ENCODE peak calls at places on chromosomes 2 and 18, in five cellular contexts. One of them, this sample, is unnamed.
A peak's percentile ranks its signal among the peaks of the same experiment; 100 is the strongest.

GRCh38 chr2:71571945-71572344 is 118.6 kb downstream of the DYSF start:
- DNase-seq in neural crest cell: no peak
- DNase-seq in RWPE1: no peak
- DNase-seq in lower lobe of right lung: no peak
- DNase-seq in NCI-H1105: no peak
- DNase-seq in this sample: no peak

GRCh38 chr2:219099319-219099718 is 38.6 kb upstream of the IHH start:
- DNase-seq in neural crest cell: no peak
- DNase-seq in lower lobe of right lung: no peak
- DNase-seq in NCI-H1105: no peak
- DNase-seq in RWPE1: no peak
- DNase-seq in this sample: peak; percentile 39

GRCh38 chr2:54030814-54031213 is 60.0 kb upstream of the PSME4 start:
- DNase-seq in RWPE1: no peak
- DNase-seq in neural crest cell: no peak
- DNase-seq in lower lobe of right lung: no peak
- DNase-seq in NCI-H1105: no peak
- DNase-seq in this sample: no peak

GRCh38 chr2:63853527-63854310 is 12.0 kb downstream of the UGP2 start:
- DNase-seq in NCI-H1105: no peak
- DNase-seq in lower lobe of right lung: no peak
- DNase-seq in neural crest cell: no peak
- DNase-seq in RWPE1: no peak
- DNase-seq in this sample: peak; percentile 15

GRCh38 chr2:158806941-158807340 is 11.8 kb downstream of the DAPL1 start:
- DNase-seq in RWPE1: no peak
- DNase-seq in NCI-H1105: no peak
- DNase-seq in neural crest cell: no peak
- DNase-seq in lower lobe of right lung: no peak
- DNase-seq in this sample: peak; percentile 54

GRCh38 chr2:2763998-2764355 is 432.9 kb upstream of the MYT1L start:
- DNase-seq in lower lobe of right lung: no peak
- DNase-seq in neural crest cell: no peak
- DNase-seq in RWPE1: no peak
- DNase-seq in NCI-H1105: no peak
- DNase-seq in this sample: no peak

GRCh38 chr2:109419960-109420370 is 193.8 kb downstream of the SEPTIN10 start:
- DNase-seq in RWPE1: no peak
- DNase-seq in neural crest cell: no peak
- DNase-seq in NCI-H1105: no peak
- DNase-seq in lower lobe of right lung: peak; percentile 30
- DNase-seq in this sample: peak; percentile 54

GRCh38 chr2:1169291-1169949 is 218.8 kb downstream of the SNTG2 start:
- DNase-seq in NCI-H1105: no peak
- DNase-seq in RWPE1: no peak
- DNase-seq in neural crest cell: no peak
- DNase-seq in lower lobe of right lung: no peak
- DNase-seq in this sample: no peak

GRCh38 chr2:180385601-180386201 is 378.6 kb upstream of the CWC22 start:
- DNase-seq in NCI-H1105: no peak
- DNase-seq in neural crest cell: no peak
- DNase-seq in RWPE1: peak; percentile 30
- DNase-seq in lower lobe of right lung: no peak
- DNase-seq in this sample: peak; percentile 92

GRCh38 chr2:224268441-224268840 is 133.5 kb downstream of the FAM124B start:
- DNase-seq in neural crest cell: no peak
- DNase-seq in NCI-H1105: no peak
- DNase-seq in lower lobe of right lung: no peak
- DNase-seq in RWPE1: peak; percentile 39
- DNase-seq in this sample: peak; percentile 97

GRCh38 chr18:27794527-27794926 is 382.4 kb downstream of the CDH2 start:
- DNase-seq in NCI-H1105: no peak
- DNase-seq in neural crest cell: no peak
- DNase-seq in lower lobe of right lung: no peak
- DNase-seq in RWPE1: no peak
- DNase-seq in this sample: no peak

GRCh38 chr2:189798312-189799029 is 14.2 kb downstream of the PMS1 start:
- DNase-seq in lower lobe of right lung: no peak
- DNase-seq in RWPE1: peak; percentile 39
- DNase-seq in neural crest cell: no peak
- DNase-seq in NCI-H1105: no peak
- DNase-seq in this sample: peak; percentile 53

GRCh38 chr2:177906041-177906718 is 166.4 kb downstream of the PDE11A start:
- DNase-seq in RWPE1: peak; percentile 30
- DNase-seq in neural crest cell: peak; percentile 87
- DNase-seq in lower lobe of right lung: peak; percentile 53
- DNase-seq in NCI-H1105: peak; percentile 32
- DNase-seq in this sample: peak; percentile 43

GRCh38 chr2:114065731-114066130 is 175.8 kb downstream of the ACTR3 start:
- DNase-seq in neural crest cell: no peak
- DNase-seq in RWPE1: no peak
- DNase-seq in lower lobe of right lung: no peak
- DNase-seq in NCI-H1105: no peak
- DNase-seq in this sample: no peak

GRCh38 chr2:55159037-55159651 is 72.9 kb downstream of the CLHC1 start:
- DNase-seq in NCI-H1105: no peak
- DNase-seq in RWPE1: no peak
- DNase-seq in lower lobe of right lung: peak; percentile 60
- DNase-seq in neural crest cell: no peak
- DNase-seq in this sample: no peak

GRCh38 chr18:78457011-78457410 is 522.6 kb upstream of the SALL3 start:
- DNase-seq in lower lobe of right lung: no peak
- DNase-seq in neural crest cell: no peak
- DNase-seq in RWPE1: no peak
- DNase-seq in NCI-H1105: no peak
- DNase-seq in this sample: no peak

GRCh38 chr2:127400897-127401756 is 13.4 kb upstream of the MAP3K2 start:
- DNase-seq in neural crest cell: no peak
- DNase-seq in NCI-H1105: no peak
- DNase-seq in RWPE1: peak; percentile 91
- DNase-seq in lower lobe of right lung: peak; percentile 68
- DNase-seq in this sample: peak; percentile 40

GRCh38 chr2:223414646-223415045 is 187.5 kb downstream of the SCG2 start:
- DNase-seq in NCI-H1105: no peak
- DNase-seq in lower lobe of right lung: no peak
- DNase-seq in RWPE1: no peak
- DNase-seq in neural crest cell: no peak
- DNase-seq in this sample: peak; percentile 94

GRCh38 chr2:156321243-156321904 is 11.1 kb downstream of the NR4A2 start:
- DNase-seq in lower lobe of right lung: peak; percentile 49
- DNase-seq in RWPE1: no peak
- DNase-seq in neural crest cell: no peak
- DNase-seq in NCI-H1105: no peak
- DNase-seq in this sample: no peak

GRCh38 chr2:158232476-158232875 is 130.8 kb downstream of the UPP2 start:
- DNase-seq in NCI-H1105: no peak
- DNase-seq in lower lobe of right lung: no peak
- DNase-seq in RWPE1: peak; percentile 2
- DNase-seq in neural crest cell: no peak
- DNase-seq in this sample: peak; percentile 23

GRCh38 chr2:172578054-172578453 is 22.2 kb downstream of the PDK1 start:
- DNase-seq in RWPE1: no peak
- DNase-seq in NCI-H1105: no peak
- DNase-seq in lower lobe of right lung: no peak
- DNase-seq in neural crest cell: no peak
- DNase-seq in this sample: no peak

GRCh38 chr2:224520064-224520463 is 65.1 kb downstream of the CUL3 start:
- DNase-seq in NCI-H1105: no peak
- DNase-seq in lower lobe of right lung: no peak
- DNase-seq in RWPE1: no peak
- DNase-seq in neural crest cell: no peak
- DNase-seq in this sample: peak; percentile 91

GRCh38 chr18:8912348-8913057 is 190.0 kb upstream of the NDUFV2 start:
- DNase-seq in lower lobe of right lung: peak; percentile 48
- DNase-seq in NCI-H1105: no peak
- DNase-seq in RWPE1: no peak
- DNase-seq in neural crest cell: no peak
- DNase-seq in this sample: no peak

GRCh38 chr2:172380436-172381274 is 46.7 kb upstream of the ITGA6 start:
- DNase-seq in neural crest cell: peak; percentile 14
- DNase-seq in RWPE1: no peak
- DNase-seq in NCI-H1105: no peak
- DNase-seq in lower lobe of right lung: no peak
- DNase-seq in this sample: peak; percentile 74

GRCh38 chr2:31386648-31387047 is 27.9 kb downstream of the XDH start:
- DNase-seq in lower lobe of right lung: no peak
- DNase-seq in RWPE1: no peak
- DNase-seq in neural crest cell: no peak
- DNase-seq in NCI-H1105: no peak
- DNase-seq in this sample: peak; percentile 11

GRCh38 chr18:50006470-50007046 is 188.4 kb downstream of the MYO5B start:
- DNase-seq in neural crest cell: no peak
- DNase-seq in RWPE1: no peak
- DNase-seq in NCI-H1105: no peak
- DNase-seq in lower lobe of right lung: no peak
- DNase-seq in this sample: no peak

GRCh38 chr2:211955648-211956047 is 583.0 kb downstream of the ERBB4 start:
- DNase-seq in NCI-H1105: no peak
- DNase-seq in neural crest cell: no peak
- DNase-seq in RWPE1: no peak
- DNase-seq in lower lobe of right lung: no peak
- DNase-seq in this sample: no peak

GRCh38 chr18:37084912-37085311 is 256.0 kb downstream of the KIAA1328 start:
- DNase-seq in NCI-H1105: no peak
- DNase-seq in neural crest cell: no peak
- DNase-seq in lower lobe of right lung: no peak
- DNase-seq in RWPE1: no peak
- DNase-seq in this sample: no peak

GRCh38 chr18:9949861-9950260 is 36.0 kb downstream of the VAPA start:
- DNase-seq in lower lobe of right lung: no peak
- DNase-seq in NCI-H1105: no peak
- DNase-seq in RWPE1: no peak
- DNase-seq in neural crest cell: no peak
- DNase-seq in this sample: no peak

GRCh38 chr2:60793169-60793568 is 37.1 kb downstream of the PAPOLG start:
- DNase-seq in neural crest cell: no peak
- DNase-seq in NCI-H1105: no peak
- DNase-seq in lower lobe of right lung: no peak
- DNase-seq in RWPE1: no peak
- DNase-seq in this sample: no peak

GRCh38 chr18:62883937-62884735 is 168.8 kb downstream of the PHLPP1 start:
- DNase-seq in neural crest cell: no peak
- DNase-seq in NCI-H1105: peak; percentile 22
- DNase-seq in lower lobe of right lung: no peak
- DNase-seq in RWPE1: no peak
- DNase-seq in this sample: no peak

GRCh38 chr18:59470627-59471121 is 111.6 kb upstream of the LMAN1 start:
- DNase-seq in RWPE1: no peak
- DNase-seq in lower lobe of right lung: no peak
- DNase-seq in neural crest cell: no peak
- DNase-seq in NCI-H1105: peak; percentile 32
- DNase-seq in this sample: no peak

GRCh38 chr2:72036173-72036545 is 111.5 kb downstream of the CYP26B1 start:
- DNase-seq in RWPE1: no peak
- DNase-seq in NCI-H1105: no peak
- DNase-seq in lower lobe of right lung: no peak
- DNase-seq in neural crest cell: no peak
- DNase-seq in this sample: no peak

GRCh38 chr2:217733461-217733860 is 269.3 kb downstream of the TNS1 start:
- DNase-seq in NCI-H1105: no peak
- DNase-seq in lower lobe of right lung: no peak
- DNase-seq in RWPE1: no peak
- DNase-seq in neural crest cell: no peak
- DNase-seq in this sample: no peak

GRCh38 chr2:194556639-194557038 is 1100.4 kb upstream of the SLC39A10 start:
- DNase-seq in RWPE1: no peak
- DNase-seq in lower lobe of right lung: no peak
- DNase-seq in neural crest cell: no peak
- DNase-seq in NCI-H1105: no peak
- DNase-seq in this sample: no peak

GRCh38 chr2:171529914-171530313 is 7.6 kb downstream of the CYBRD1 start:
- DNase-seq in RWPE1: no peak
- DNase-seq in lower lobe of right lung: no peak
- DNase-seq in NCI-H1105: no peak
- DNase-seq in neural crest cell: no peak
- DNase-seq in this sample: no peak

GRCh38 chr18:55320399-55321255 is 267.4 kb downstream of the TCF4 start:
- DNase-seq in lower lobe of right lung: no peak
- DNase-seq in neural crest cell: no peak
- DNase-seq in NCI-H1105: no peak
- DNase-seq in RWPE1: no peak
- DNase-seq in this sample: peak; percentile 54

GRCh38 chr2:61469424-61470121 is 1.3 kb downstream of the USP34 start:
- DNase-seq in lower lobe of right lung: no peak
- DNase-seq in neural crest cell: no peak
- DNase-seq in RWPE1: peak; percentile 14
- DNase-seq in NCI-H1105: no peak
- DNase-seq in this sample: peak; percentile 41

This sample was measured in fibroblast of lung.